ENCODE peak calls at places on chromosome 9, in eight cellular contexts. One of them, this sample, is unnamed.

GRCh38 chr9:126694206-126695081 is 80.7 kb downstream of the LMX1B start:
- DNase-seq in NCI-H1105 treated with DMSO at 0.1 percent for 48 hours: no peak
- DNase-seq in iris pigment epithelial cell: no peak
- DNase-seq in GM20000: no peak
- DNase-seq in HepG2: no peak
- DNase-seq in cardiac muscle cell: no peak
- DNase-seq in anterior cingulate cortex: no peak
- DNase-seq in HuH-7.5: no peak
- DNase-seq in this sample: no peak

GRCh38 chr9:110252509-110253139 is 3.7 kb downstream of the TXN start:
- DNase-seq in NCI-H1105 treated with DMSO at 0.1 percent for 48 hours: no peak
- DNase-seq in iris pigment epithelial cell: no peak
- DNase-seq in GM20000: no peak
- DNase-seq in HepG2: peak; percentile 46
- DNase-seq in cardiac muscle cell: peak; percentile 20
- DNase-seq in anterior cingulate cortex: no peak
- DNase-seq in HuH-7.5: no peak
- DNase-seq in this sample: no peak

GRCh38 chr9:85237478-85237877 is 504.3 kb downstream of the AGTPBP1 start:
- DNase-seq in NCI-H1105 treated with DMSO at 0.1 percent for 48 hours: no peak
- DNase-seq in iris pigment epithelial cell: no peak
- DNase-seq in GM20000: no peak
- DNase-seq in HepG2: no peak
- DNase-seq in cardiac muscle cell: no peak
- DNase-seq in anterior cingulate cortex: no peak
- DNase-seq in HuH-7.5: no peak
- DNase-seq in this sample: no peak

GRCh38 chr9:110248361-110248760 is 7.9 kb downstream of the TXN start:
- DNase-seq in NCI-H1105 treated with DMSO at 0.1 percent for 48 hours: no peak
- DNase-seq in iris pigment epithelial cell: no peak
- DNase-seq in GM20000: no peak
- DNase-seq in HepG2: no peak
- DNase-seq in cardiac muscle cell: no peak
- DNase-seq in anterior cingulate cortex: no peak
- DNase-seq in HuH-7.5: no peak
- DNase-seq in this sample: no peak

GRCh38 chr9:113541019-113541900 is 77.7 kb downstream of the RGS3 start:
- DNase-seq in NCI-H1105 treated with DMSO at 0.1 percent for 48 hours: no peak
- DNase-seq in iris pigment epithelial cell: peak; percentile 78
- DNase-seq in GM20000: no peak
- DNase-seq in HepG2: peak; percentile 37
- DNase-seq in cardiac muscle cell: peak; percentile 70
- DNase-seq in anterior cingulate cortex: peak; percentile 29
- DNase-seq in HuH-7.5: peak; percentile 43
- DNase-seq in this sample: peak; percentile 35

GRCh38 chr9:129141066-129142041 is 30.1 kb downstream of the PTPA start:
- DNase-seq in NCI-H1105 treated with DMSO at 0.1 percent for 48 hours: no peak
- DNase-seq in iris pigment epithelial cell: peak; percentile 94
- DNase-seq in GM20000: peak; percentile 64
- DNase-seq in HepG2: no peak
- DNase-seq in cardiac muscle cell: peak; percentile 93
- DNase-seq in anterior cingulate cortex: peak; percentile 29
- DNase-seq in HuH-7.5: no peak
- DNase-seq in this sample: no peak

GRCh38 chr9:130785053-130785452 is 50.0 kb upstream of the ABL1 start:
- DNase-seq in NCI-H1105 treated with DMSO at 0.1 percent for 48 hours: no peak
- DNase-seq in iris pigment epithelial cell: no peak
- DNase-seq in GM20000: no peak
- DNase-seq in HepG2: no peak
- DNase-seq in cardiac muscle cell: no peak
- DNase-seq in anterior cingulate cortex: no peak
- DNase-seq in HuH-7.5: no peak
- DNase-seq in this sample: no peak

GRCh38 chr9:93205896-93206575 is 22.1 kb downstream of the WNK2 start:
- DNase-seq in NCI-H1105 treated with DMSO at 0.1 percent for 48 hours: no peak
- DNase-seq in iris pigment epithelial cell: no peak
- DNase-seq in GM20000: no peak
- DNase-seq in HepG2: no peak
- DNase-seq in cardiac muscle cell: no peak
- DNase-seq in anterior cingulate cortex: no peak
- DNase-seq in HuH-7.5: no peak
- DNase-seq in this sample: no peak

GRCh38 chr9:114016101-114016500 is 62.0 kb downstream of the AMBP start:
- DNase-seq in NCI-H1105 treated with DMSO at 0.1 percent for 48 hours: no peak
- DNase-seq in iris pigment epithelial cell: no peak
- DNase-seq in GM20000: no peak
- DNase-seq in HepG2: no peak
- DNase-seq in cardiac muscle cell: no peak
- DNase-seq in anterior cingulate cortex: no peak
- DNase-seq in HuH-7.5: no peak
- DNase-seq in this sample: no peak

GRCh38 chr9:14133394-14133793 is 180.5 kb downstream of the NFIB start:
- DNase-seq in NCI-H1105 treated with DMSO at 0.1 percent for 48 hours: no peak
- DNase-seq in iris pigment epithelial cell: no peak
- DNase-seq in GM20000: no peak
- DNase-seq in HepG2: no peak
- DNase-seq in cardiac muscle cell: peak; percentile 52
- DNase-seq in anterior cingulate cortex: no peak
- DNase-seq in HuH-7.5: no peak
- DNase-seq in this sample: no peak

GRCh38 chr9:119611564-119611963 is 242.3 kb upstream of the BRINP1 start:
- DNase-seq in NCI-H1105 treated with DMSO at 0.1 percent for 48 hours: no peak
- DNase-seq in iris pigment epithelial cell: no peak
- DNase-seq in GM20000: no peak
- DNase-seq in HepG2: no peak
- DNase-seq in cardiac muscle cell: no peak
- DNase-seq in anterior cingulate cortex: no peak
- DNase-seq in HuH-7.5: no peak
- DNase-seq in this sample: no peak

GRCh38 chr9:137968235-137968634 is 90.7 kb downstream of the CACNA1B start:
- DNase-seq in NCI-H1105 treated with DMSO at 0.1 percent for 48 hours: no peak
- DNase-seq in iris pigment epithelial cell: no peak
- DNase-seq in GM20000: no peak
- DNase-seq in HepG2: no peak
- DNase-seq in cardiac muscle cell: no peak
- DNase-seq in anterior cingulate cortex: no peak
- DNase-seq in HuH-7.5: no peak
- DNase-seq in this sample: no peak

GRCh38 chr9:130536594-130537215 is 42.7 kb upstream of the FUBP3 start:
- DNase-seq in NCI-H1105 treated with DMSO at 0.1 percent for 48 hours: no peak
- DNase-seq in iris pigment epithelial cell: no peak
- DNase-seq in GM20000: no peak
- DNase-seq in HepG2: no peak
- DNase-seq in cardiac muscle cell: no peak
- DNase-seq in anterior cingulate cortex: no peak
- DNase-seq in HuH-7.5: no peak
- DNase-seq in this sample: no peak

GRCh38 chr9:137000177-137000930 is 4.0 kb upstream of the CLIC3 start:
- DNase-seq in NCI-H1105 treated with DMSO at 0.1 percent for 48 hours: no peak
- DNase-seq in iris pigment epithelial cell: peak; percentile 93
- DNase-seq in GM20000: peak; percentile 91
- DNase-seq in HepG2: no peak
- DNase-seq in cardiac muscle cell: peak; percentile 74
- DNase-seq in anterior cingulate cortex: no peak
- DNase-seq in HuH-7.5: no peak
- DNase-seq in this sample: no peak

GRCh38 chr9:123749580-123750202 is 180.2 kb downstream of the DENND1A start:
- DNase-seq in NCI-H1105 treated with DMSO at 0.1 percent for 48 hours: no peak
- DNase-seq in iris pigment epithelial cell: peak; percentile 47
- DNase-seq in GM20000: peak; percentile 51
- DNase-seq in HepG2: no peak
- DNase-seq in cardiac muscle cell: no peak
- DNase-seq in anterior cingulate cortex: no peak
- DNase-seq in HuH-7.5: no peak
- DNase-seq in this sample: no peak

GRCh38 chr9:105299190-105299854 is 54.9 kb downstream of the SLC44A1 start:
- DNase-seq in NCI-H1105 treated with DMSO at 0.1 percent for 48 hours: no peak
- DNase-seq in iris pigment epithelial cell: peak; percentile 98
- DNase-seq in GM20000: no peak
- DNase-seq in HepG2: peak; percentile 26
- DNase-seq in cardiac muscle cell: peak; percentile 95
- DNase-seq in anterior cingulate cortex: no peak
- DNase-seq in HuH-7.5: no peak
- DNase-seq in this sample: no peak

GRCh38 chr9:1531411-1531903 is 481.3 kb downstream of the DMRT2 start:
- DNase-seq in NCI-H1105 treated with DMSO at 0.1 percent for 48 hours: no peak
- DNase-seq in iris pigment epithelial cell: no peak
- DNase-seq in GM20000: no peak
- DNase-seq in HepG2: no peak
- DNase-seq in cardiac muscle cell: no peak
- DNase-seq in anterior cingulate cortex: no peak
- DNase-seq in HuH-7.5: no peak
- DNase-seq in this sample: no peak

GRCh38 chr9:35349287-35349990 is 140.5 kb upstream of the RUSC2 start:
- DNase-seq in NCI-H1105 treated with DMSO at 0.1 percent for 48 hours: no peak
- DNase-seq in iris pigment epithelial cell: no peak
- DNase-seq in GM20000: no peak
- DNase-seq in HepG2: no peak
- DNase-seq in cardiac muscle cell: no peak
- DNase-seq in anterior cingulate cortex: no peak
- DNase-seq in HuH-7.5: no peak
- DNase-seq in this sample: no peak

GRCh38 chr9:28774433-28775029 is 1201.2 kb upstream of the C9orf72 start:
- DNase-seq in NCI-H1105 treated with DMSO at 0.1 percent for 48 hours: peak; percentile 72
- DNase-seq in iris pigment epithelial cell: peak; percentile 15
- DNase-seq in GM20000: peak; percentile 3
- DNase-seq in HepG2: peak; percentile 18
- DNase-seq in cardiac muscle cell: peak; percentile 40
- DNase-seq in anterior cingulate cortex: no peak
- DNase-seq in HuH-7.5: no peak
- DNase-seq in this sample: no peak